ENCODE peak calls at places on chromosomes 13 and 19, in eight cellular contexts. One of them, this sample, is unnamed.

GRCh38 chr13:40508112-40508511 is 158.3 kb downstream of the FOXO1 start:
- DNase-seq in stimulated activated CD4-positive, alpha-beta T cell treated with anti-CD3 and anti-CD28 coated beads, Interleukin-12 subunit alpha, Interleukin-12 subunit beta, amount 100 ng/mL, for 48 hours: no peak
- DNase-seq in stimulated activated CD8-positive, alpha-beta memory T cell treated with anti-CD3 and anti-CD28 coated beads, Interleukin-12 subunit alpha, Interleukin-12 subunit beta, amount 100 ng/mL, for 1 hour: no peak
- DNase-seq in activated CD4-positive, CD25-positive, alpha-beta regulatory T cell: no peak
- DNase-seq in GM03348: peak; percentile 27
- DNase-seq in activated naive CD8-positive, alpha-beta T cell treated with anti-CD3 and anti-CD28 coated beads for 36 hours: no peak
- DNase-seq in Kasumi-1: no peak
- DNase-seq in T-helper 22 cell: no peak
- DNase-seq in this sample: no peak

GRCh38 chr13:59458908-59459579 is 704.7 kb downstream of the DIAPH3 start:
- DNase-seq in stimulated activated CD4-positive, alpha-beta T cell treated with anti-CD3 and anti-CD28 coated beads, Interleukin-12 subunit alpha, Interleukin-12 subunit beta, amount 100 ng/mL, for 48 hours: no peak
- DNase-seq in stimulated activated CD8-positive, alpha-beta memory T cell treated with anti-CD3 and anti-CD28 coated beads, Interleukin-12 subunit alpha, Interleukin-12 subunit beta, amount 100 ng/mL, for 1 hour: no peak
- DNase-seq in activated CD4-positive, CD25-positive, alpha-beta regulatory T cell: no peak
- DNase-seq in GM03348: peak; percentile 14
- DNase-seq in activated naive CD8-positive, alpha-beta T cell treated with anti-CD3 and anti-CD28 coated beads for 36 hours: no peak
- DNase-seq in Kasumi-1: peak; percentile 64
- DNase-seq in T-helper 22 cell: no peak
- DNase-seq in this sample: no peak

GRCh38 chr13:97223711-97224461 is 1.8 kb downstream of the MBNL2 start:
- DNase-seq in stimulated activated CD4-positive, alpha-beta T cell treated with anti-CD3 and anti-CD28 coated beads, Interleukin-12 subunit alpha, Interleukin-12 subunit beta, amount 100 ng/mL, for 48 hours: no peak
- DNase-seq in stimulated activated CD8-positive, alpha-beta memory T cell treated with anti-CD3 and anti-CD28 coated beads, Interleukin-12 subunit alpha, Interleukin-12 subunit beta, amount 100 ng/mL, for 1 hour: no peak
- DNase-seq in activated CD4-positive, CD25-positive, alpha-beta regulatory T cell: no peak
- DNase-seq in GM03348: peak; percentile 69
- DNase-seq in activated naive CD8-positive, alpha-beta T cell treated with anti-CD3 and anti-CD28 coated beads for 36 hours: no peak
- DNase-seq in Kasumi-1: peak; percentile 50
- DNase-seq in T-helper 22 cell: peak; percentile 14
- DNase-seq in this sample: no peak

GRCh38 chr13:20669162-20669561 is 34.3 kb upstream of the IL17D start:
- DNase-seq in stimulated activated CD4-positive, alpha-beta T cell treated with anti-CD3 and anti-CD28 coated beads, Interleukin-12 subunit alpha, Interleukin-12 subunit beta, amount 100 ng/mL, for 48 hours: no peak
- DNase-seq in stimulated activated CD8-positive, alpha-beta memory T cell treated with anti-CD3 and anti-CD28 coated beads, Interleukin-12 subunit alpha, Interleukin-12 subunit beta, amount 100 ng/mL, for 1 hour: no peak
- DNase-seq in activated CD4-positive, CD25-positive, alpha-beta regulatory T cell: no peak
- DNase-seq in GM03348: no peak
- DNase-seq in activated naive CD8-positive, alpha-beta T cell treated with anti-CD3 and anti-CD28 coated beads for 36 hours: no peak
- DNase-seq in Kasumi-1: no peak
- DNase-seq in T-helper 22 cell: no peak
- DNase-seq in this sample: no peak

GRCh38 chr19:23795462-23795861 is 36.8 kb upstream of the ZNF681 start:
- DNase-seq in stimulated activated CD4-positive, alpha-beta T cell treated with anti-CD3 and anti-CD28 coated beads, Interleukin-12 subunit alpha, Interleukin-12 subunit beta, amount 100 ng/mL, for 48 hours: no peak
- DNase-seq in stimulated activated CD8-positive, alpha-beta memory T cell treated with anti-CD3 and anti-CD28 coated beads, Interleukin-12 subunit alpha, Interleukin-12 subunit beta, amount 100 ng/mL, for 1 hour: no peak
- DNase-seq in activated CD4-positive, CD25-positive, alpha-beta regulatory T cell: no peak
- DNase-seq in GM03348: no peak
- DNase-seq in activated naive CD8-positive, alpha-beta T cell treated with anti-CD3 and anti-CD28 coated beads for 36 hours: no peak
- DNase-seq in Kasumi-1: peak; percentile 76
- DNase-seq in T-helper 22 cell: no peak
- DNase-seq in this sample: no peak

GRCh38 chr13:44231786-44232516 is 141.7 kb upstream of the SERP2 start:
- DNase-seq in stimulated activated CD4-positive, alpha-beta T cell treated with anti-CD3 and anti-CD28 coated beads, Interleukin-12 subunit alpha, Interleukin-12 subunit beta, amount 100 ng/mL, for 48 hours: peak; percentile 8
- DNase-seq in stimulated activated CD8-positive, alpha-beta memory T cell treated with anti-CD3 and anti-CD28 coated beads, Interleukin-12 subunit alpha, Interleukin-12 subunit beta, amount 100 ng/mL, for 1 hour: no peak
- DNase-seq in activated CD4-positive, CD25-positive, alpha-beta regulatory T cell: no peak
- DNase-seq in GM03348: peak; percentile 88
- DNase-seq in activated naive CD8-positive, alpha-beta T cell treated with anti-CD3 and anti-CD28 coated beads for 36 hours: no peak
- DNase-seq in Kasumi-1: no peak
- DNase-seq in T-helper 22 cell: no peak
- DNase-seq in this sample: no peak

GRCh38 chr19:1433119-1434039 is 4.8 kb upstream of the RPS15 start:
- DNase-seq in stimulated activated CD4-positive, alpha-beta T cell treated with anti-CD3 and anti-CD28 coated beads, Interleukin-12 subunit alpha, Interleukin-12 subunit beta, amount 100 ng/mL, for 48 hours: no peak
- DNase-seq in stimulated activated CD8-positive, alpha-beta memory T cell treated with anti-CD3 and anti-CD28 coated beads, Interleukin-12 subunit alpha, Interleukin-12 subunit beta, amount 100 ng/mL, for 1 hour: no peak
- DNase-seq in activated CD4-positive, CD25-positive, alpha-beta regulatory T cell: no peak
- DNase-seq in GM03348: no peak
- DNase-seq in activated naive CD8-positive, alpha-beta T cell treated with anti-CD3 and anti-CD28 coated beads for 36 hours: no peak
- DNase-seq in Kasumi-1: no peak
- DNase-seq in T-helper 22 cell: no peak
- DNase-seq in this sample: no peak

GRCh38 chr13:113995051-113995601 is 21.2 kb upstream of the C13orf46 start:
- DNase-seq in stimulated activated CD4-positive, alpha-beta T cell treated with anti-CD3 and anti-CD28 coated beads, Interleukin-12 subunit alpha, Interleukin-12 subunit beta, amount 100 ng/mL, for 48 hours: no peak
- DNase-seq in stimulated activated CD8-positive, alpha-beta memory T cell treated with anti-CD3 and anti-CD28 coated beads, Interleukin-12 subunit alpha, Interleukin-12 subunit beta, amount 100 ng/mL, for 1 hour: no peak
- DNase-seq in activated CD4-positive, CD25-positive, alpha-beta regulatory T cell: no peak
- DNase-seq in GM03348: no peak
- DNase-seq in activated naive CD8-positive, alpha-beta T cell treated with anti-CD3 and anti-CD28 coated beads for 36 hours: no peak
- DNase-seq in Kasumi-1: no peak
- DNase-seq in T-helper 22 cell: no peak
- DNase-seq in this sample: no peak

GRCh38 chr13:111215081-111216047 is 100.3 kb downstream of the ARHGEF7 start:
- DNase-seq in stimulated activated CD4-positive, alpha-beta T cell treated with anti-CD3 and anti-CD28 coated beads, Interleukin-12 subunit alpha, Interleukin-12 subunit beta, amount 100 ng/mL, for 48 hours: no peak
- DNase-seq in stimulated activated CD8-positive, alpha-beta memory T cell treated with anti-CD3 and anti-CD28 coated beads, Interleukin-12 subunit alpha, Interleukin-12 subunit beta, amount 100 ng/mL, for 1 hour: no peak
- DNase-seq in activated CD4-positive, CD25-positive, alpha-beta regulatory T cell: no peak
- DNase-seq in GM03348: no peak
- DNase-seq in activated naive CD8-positive, alpha-beta T cell treated with anti-CD3 and anti-CD28 coated beads for 36 hours: no peak
- DNase-seq in Kasumi-1: no peak
- DNase-seq in T-helper 22 cell: no peak
- DNase-seq in this sample: no peak

GRCh38 chr19:44800461-44800860 is 8.4 kb upstream of the BCAM start:
- DNase-seq in stimulated activated CD4-positive, alpha-beta T cell treated with anti-CD3 and anti-CD28 coated beads, Interleukin-12 subunit alpha, Interleukin-12 subunit beta, amount 100 ng/mL, for 48 hours: peak; percentile 74
- DNase-seq in stimulated activated CD8-positive, alpha-beta memory T cell treated with anti-CD3 and anti-CD28 coated beads, Interleukin-12 subunit alpha, Interleukin-12 subunit beta, amount 100 ng/mL, for 1 hour: peak; percentile 69
- DNase-seq in activated CD4-positive, CD25-positive, alpha-beta regulatory T cell: peak; percentile 55
- DNase-seq in GM03348: peak; percentile 94
- DNase-seq in activated naive CD8-positive, alpha-beta T cell treated with anti-CD3 and anti-CD28 coated beads for 36 hours: peak; percentile 84
- DNase-seq in Kasumi-1: peak; percentile 82
- DNase-seq in T-helper 22 cell: peak; percentile 43
- DNase-seq in this sample: peak; percentile 93

GRCh38 chr13:101880581-101880980 is 428.1 kb downstream of the ITGBL1 start:
- DNase-seq in stimulated activated CD4-positive, alpha-beta T cell treated with anti-CD3 and anti-CD28 coated beads, Interleukin-12 subunit alpha, Interleukin-12 subunit beta, amount 100 ng/mL, for 48 hours: no peak
- DNase-seq in stimulated activated CD8-positive, alpha-beta memory T cell treated with anti-CD3 and anti-CD28 coated beads, Interleukin-12 subunit alpha, Interleukin-12 subunit beta, amount 100 ng/mL, for 1 hour: no peak
- DNase-seq in activated CD4-positive, CD25-positive, alpha-beta regulatory T cell: no peak
- DNase-seq in GM03348: no peak
- DNase-seq in activated naive CD8-positive, alpha-beta T cell treated with anti-CD3 and anti-CD28 coated beads for 36 hours: no peak
- DNase-seq in Kasumi-1: no peak
- DNase-seq in T-helper 22 cell: no peak
- DNase-seq in this sample: no peak

GRCh38 chr13:97043302-97043701 is 49.0 kb upstream of the OXGR1 start:
- DNase-seq in stimulated activated CD4-positive, alpha-beta T cell treated with anti-CD3 and anti-CD28 coated beads, Interleukin-12 subunit alpha, Interleukin-12 subunit beta, amount 100 ng/mL, for 48 hours: no peak
- DNase-seq in stimulated activated CD8-positive, alpha-beta memory T cell treated with anti-CD3 and anti-CD28 coated beads, Interleukin-12 subunit alpha, Interleukin-12 subunit beta, amount 100 ng/mL, for 1 hour: no peak
- DNase-seq in activated CD4-positive, CD25-positive, alpha-beta regulatory T cell: no peak
- DNase-seq in GM03348: peak; percentile 70
- DNase-seq in activated naive CD8-positive, alpha-beta T cell treated with anti-CD3 and anti-CD28 coated beads for 36 hours: no peak
- DNase-seq in Kasumi-1: no peak
- DNase-seq in T-helper 22 cell: no peak
- DNase-seq in this sample: no peak

GRCh38 chr13:23384111-23384510 is 49.4 kb downstream of the SACS start:
- DNase-seq in stimulated activated CD4-positive, alpha-beta T cell treated with anti-CD3 and anti-CD28 coated beads, Interleukin-12 subunit alpha, Interleukin-12 subunit beta, amount 100 ng/mL, for 48 hours: no peak
- DNase-seq in stimulated activated CD8-positive, alpha-beta memory T cell treated with anti-CD3 and anti-CD28 coated beads, Interleukin-12 subunit alpha, Interleukin-12 subunit beta, amount 100 ng/mL, for 1 hour: no peak
- DNase-seq in activated CD4-positive, CD25-positive, alpha-beta regulatory T cell: no peak
- DNase-seq in GM03348: peak; percentile 44
- DNase-seq in activated naive CD8-positive, alpha-beta T cell treated with anti-CD3 and anti-CD28 coated beads for 36 hours: no peak
- DNase-seq in Kasumi-1: no peak
- DNase-seq in T-helper 22 cell: peak; percentile 4
- DNase-seq in this sample: no peak

GRCh38 chr13:35131471-35131870 is 189.4 kb downstream of the NBEA start:
- DNase-seq in stimulated activated CD4-positive, alpha-beta T cell treated with anti-CD3 and anti-CD28 coated beads, Interleukin-12 subunit alpha, Interleukin-12 subunit beta, amount 100 ng/mL, for 48 hours: no peak
- DNase-seq in stimulated activated CD8-positive, alpha-beta memory T cell treated with anti-CD3 and anti-CD28 coated beads, Interleukin-12 subunit alpha, Interleukin-12 subunit beta, amount 100 ng/mL, for 1 hour: no peak
- DNase-seq in activated CD4-positive, CD25-positive, alpha-beta regulatory T cell: no peak
- DNase-seq in GM03348: no peak
- DNase-seq in activated naive CD8-positive, alpha-beta T cell treated with anti-CD3 and anti-CD28 coated beads for 36 hours: no peak
- DNase-seq in Kasumi-1: no peak
- DNase-seq in T-helper 22 cell: no peak
- DNase-seq in this sample: no peak

This sample was measured in GM12891.